ENCODE peak calls at places on chromosomes 7 and 10, in nine cellular contexts. O, R, K, E, I, Y, N, S and P are unnamed samples.

GRCh38 chr7:36985866-36986402 is 261.6 kb upstream of the AOAH start:
- DNase-seq in O (no peak), R (no peak), K (no peak), E (no peak), I (peak; percentile 2), Y (no peak), N (no peak), S (no peak), P (no peak)

GRCh38 chr10:133126431-133127290 is 33.4 kb upstream of the KNDC1 start:
- DNase-seq in O (peak; percentile 18), R (no peak), K (peak; percentile 50), E (no peak), I (no peak), Y (no peak), N (no peak), S (peak; percentile 12), P (no peak)

GRCh38 chr10:123554656-123555055 is 111.5 kb upstream of the GPR26 start:
- DNase-seq in O (no peak), R (no peak), K (no peak), E (no peak), I (no peak), Y (no peak), N (no peak), S (no peak), P (no peak)

GRCh38 chr7:122430710-122431109 is 126.2 kb upstream of the FEZF1 start:
- DNase-seq in O (no peak), R (no peak), K (no peak), E (no peak), I (peak; percentile 23), Y (no peak), N (no peak), S (no peak), P (no peak)

GRCh38 chr10:88536437-88536836 is 46.7 kb downstream of the RNLS start:
- DNase-seq in O (no peak), R (no peak), K (no peak), E (no peak), I (no peak), Y (no peak), N (no peak), S (no peak), P (no peak)

GRCh38 chr7:133512560-133512959 is 259.7 kb downstream of the EXOC4 start:
- DNase-seq in O (no peak), R (no peak), K (no peak), E (no peak), I (peak; percentile 98), Y (no peak), N (peak; percentile 86), S (no peak), P (no peak)

GRCh38 chr7:95636140-95636539 is 39.8 kb upstream of the PDK4 start:
- DNase-seq in O (no peak), R (no peak), K (no peak), E (no peak), I (peak; percentile 50), Y (no peak), N (peak; percentile 39), S (no peak), P (peak; percentile 6)

GRCh38 chr7:132878228-132878919 is 203.5 kb downstream of the CHCHD3 start:
- DNase-seq in O (no peak), R (no peak), K (no peak), E (no peak), I (no peak), Y (no peak), N (peak; percentile 58), S (no peak), P (peak; percentile 18)

GRCh38 chr10:25113231-25114035 is 61.4 kb upstream of the GPR158 start:
- DNase-seq in O (peak; percentile 77), R (peak; percentile 92), K (peak; percentile 68), E (peak; percentile 71), I (peak; percentile 72), Y (no peak), N (peak; percentile 91), S (peak; percentile 57), P (peak; percentile 67)

GRCh38 chr10:22712959-22713852 is 1.2 kb downstream of the PIP4K2A start:
- DNase-seq in O (peak; percentile 43), R (peak; percentile 22), K (no peak), E (no peak), I (no peak), Y (no peak), N (peak; percentile 19), S (peak; percentile 21), P (no peak)

GRCh38 chr7:79528421-79528820 is 75.0 kb upstream of the MAGI2 start:
- DNase-seq in O (no peak), R (no peak), K (no peak), E (no peak), I (peak; percentile 22), Y (no peak), N (peak; percentile 97), S (no peak), P (peak; percentile 91)

GRCh38 chr7:31036941-31037340 is 15.2 kb upstream of the ADCYAP1R1 start:
- DNase-seq in O (no peak), R (no peak), K (no peak), E (no peak), I (no peak), Y (no peak), N (no peak), S (no peak), P (no peak)

GRCh38 chr10:672139-672538 is 17.3 kb downstream of the DIP2C start:
- DNase-seq in O (no peak), R (no peak), K (peak; percentile 29), E (no peak), I (no peak), Y (no peak), N (no peak), S (no peak), P (no peak)

GRCh38 chr7:139648941-139649425 is 125.5 kb downstream of the CLEC2L start:
- DNase-seq in O (no peak), R (no peak), K (no peak), E (no peak), I (no peak), Y (no peak), N (no peak), S (peak; percentile 22), P (no peak)

GRCh38 chr10:34444223-34445183 is 370.6 kb downstream of the PARD3 start:
- DNase-seq in O (no peak), R (no peak), K (no peak), E (no peak), I (peak; percentile 14), Y (no peak), N (peak; percentile 17), S (no peak), P (no peak)

GRCh38 chr10:72096115-72097000 is 8.0 kb upstream of the SPOCK2 start:
- DNase-seq in O (no peak), R (peak; percentile 67), K (no peak), E (no peak), I (peak; percentile 56), Y (no peak), N (no peak), S (no peak), P (no peak)
- H3K27ac ChIP-seq in O (no peak overlapping the region), R (peak overlapping the region; percentile 73), K (no peak overlapping the region), E (no peak overlapping the region), I (no peak overlapping the region), Y (no peak overlapping the region), N (no peak overlapping the region), S (no peak overlapping the region), P (no peak overlapping the region)

GRCh38 chr10:30115391-30116253 is 56.2 kb upstream of the JCAD start:
- DNase-seq in O (no peak), R (no peak), K (no peak), E (no peak), I (peak; percentile 62), Y (no peak), N (no peak), S (no peak), P (no peak)

GRCh38 chr10:30106987-30107386 is 47.6 kb upstream of the JCAD start:
- DNase-seq in O (no peak), R (no peak), K (no peak), E (no peak), I (no peak), Y (no peak), N (no peak), S (no peak), P (no peak)

GRCh38 chr10:30114871-30115270 is 55.5 kb upstream of the JCAD start:
- DNase-seq in O (no peak), R (peak; percentile 32), K (no peak), E (no peak), I (peak; percentile 45), Y (no peak), N (no peak), S (no peak), P (no peak)

GRCh38 chr10:30114401-30114800 is 55.0 kb upstream of the JCAD start:
- DNase-seq in O (no peak), R (no peak), K (no peak), E (no peak), I (no peak), Y (no peak), N (no peak), S (no peak), P (no peak)

DNA sequence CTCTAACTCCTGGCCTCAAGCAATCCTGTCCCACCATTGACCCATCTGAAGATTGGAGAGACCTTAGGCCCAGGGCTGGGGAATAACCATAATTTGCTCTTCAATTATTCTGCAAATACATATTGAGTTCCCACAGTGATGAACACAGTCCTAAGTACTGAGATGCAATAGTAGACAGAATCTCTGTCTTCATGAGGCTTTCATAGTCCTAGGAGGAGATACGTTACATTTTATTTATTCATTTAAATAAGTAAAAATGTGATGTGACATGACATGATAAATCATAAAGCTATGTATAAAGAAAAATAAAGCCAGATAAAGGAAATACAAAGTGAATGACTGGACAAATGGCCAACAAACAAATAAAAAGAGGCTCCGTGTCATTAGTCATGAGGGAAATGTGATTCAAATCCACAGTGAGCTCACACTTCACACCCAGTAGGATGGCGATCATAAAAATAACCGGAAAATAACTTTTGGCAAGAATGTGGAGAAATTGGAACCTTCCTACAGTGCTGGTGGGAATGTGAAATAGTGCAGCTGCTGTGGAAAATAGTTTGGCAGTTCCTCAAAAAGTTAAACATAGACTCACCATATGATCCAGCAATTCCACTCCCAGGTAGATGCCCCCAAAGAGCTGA is 52.1 kb upstream of the JCAD start:
- DNase-seq in O (no peak), R (no peak), K (no peak), E (no peak), I (peak; percentile 84), Y (no peak), N (no peak), S (no peak), P (no peak)
- H3K27ac ChIP-seq in O (no peak overlapping the region), R (no peak overlapping the region), K (no peak overlapping the region), E (no peak overlapping the region), I (no peak overlapping the region), Y (no peak overlapping the region), N (no peak overlapping the region), S (no peak overlapping the region), P (no peak overlapping the region)

GRCh38 chr10:100651916-100652315 is 93.5 kb upstream of the PAX2 start:
- DNase-seq in O (no peak), R (no peak), K (no peak), E (no peak), I (no peak), Y (no peak), N (no peak), S (no peak), P (no peak)
- H3K27ac ChIP-seq in O (no peak overlapping the region), R (no peak overlapping the region), K (no peak overlapping the region), E (no peak overlapping the region), I (no peak overlapping the region), Y (no peak overlapping the region), N (no peak overlapping the region), S (no peak overlapping the region), P (no peak overlapping the region)

DNA sequence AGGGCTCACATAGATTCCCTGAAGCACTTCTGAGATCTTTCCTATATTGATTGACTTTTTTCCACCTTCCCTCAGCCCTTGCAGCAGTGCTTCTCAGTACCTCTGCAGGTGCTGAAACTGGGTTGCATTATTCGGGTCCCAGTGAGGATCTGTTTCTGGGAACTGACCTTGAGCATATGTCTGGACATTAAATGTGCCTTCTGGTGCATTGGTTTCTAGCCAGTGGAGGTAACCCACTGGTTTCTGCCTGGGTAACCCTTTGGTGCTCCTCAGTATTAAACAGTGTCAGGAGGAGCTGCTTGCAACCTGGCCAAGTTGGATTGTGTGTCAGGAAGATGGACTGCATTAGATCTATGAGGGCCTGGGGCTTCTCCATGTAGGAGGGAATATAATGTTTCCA is 213.3 kb upstream of the KCND2 start:
- DNase-seq in O (no peak), R (no peak), K (no peak), E (no peak), I (no peak), Y (no peak), N (no peak), S (no peak), P (no peak)
- H3K27ac ChIP-seq in O (no peak overlapping the region), R (no peak overlapping the region), K (no peak overlapping the region), E (no peak overlapping the region), I (no peak overlapping the region), Y (no peak overlapping the region), N (no peak overlapping the region), S (no peak overlapping the region), P (no peak overlapping the region)